ENCODE peak calls at places on chromosomes 11 and 22, in ten cellular contexts. U, P, Y, S, K, M, L, C, A and Z are unnamed samples.

GRCh38 chr11:125348704-125349635 is 147.1 kb downstream of the FEZ1 start:
- DNase-seq in U (no peak), P (peak; percentile 63), Y (peak; percentile 89), S (peak; percentile 95), K (peak; percentile 66), M (peak; percentile 37), L (no peak), C (peak; percentile 20), A (no peak), Z (no peak)

GRCh38 chr11:7353100-7353499 is 101.4 kb downstream of the SYT9 start:
- DNase-seq in U (no peak), P (no peak), Y (peak; percentile 8), S (peak; percentile 79), K (no peak), M (no peak), L (peak; percentile 26), C (no peak), A (no peak), Z (peak; percentile 49)

GRCh38 chr22:26476705-26477340 is 6.8 kb downstream of the HPS4 start:
- DNase-seq in U (no peak), P (no peak), Y (no peak), S (no peak), K (no peak), M (no peak), L (peak; percentile 41), C (no peak), A (no peak), Z (peak; percentile 66)

GRCh38 chr22:33717694-33718396 is 202.4 kb downstream of the LARGE1 start:
- DNase-seq in U (no peak), P (no peak), Y (no peak), S (no peak), K (peak; percentile 52), M (no peak), L (no peak), C (no peak), A (no peak), Z (no peak)

GRCh38 chr22:31436132-31436531 is 36.7 kb downstream of the DRG1 start:
- DNase-seq in U (no peak), P (no peak), Y (no peak), S (no peak), K (no peak), M (no peak), L (no peak), C (no peak), A (no peak), Z (no peak)

GRCh38 chr22:37742374-37743092 is 45.7 kb downstream of the TRIOBP start:
- DNase-seq in U (no peak), P (no peak), Y (no peak), S (no peak), K (peak; percentile 53), M (no peak), L (peak; percentile 87), C (no peak), A (no peak), Z (peak; percentile 11)

GRCh38 chr11:114566273-114566672 is 6.6 kb upstream of the NXPE1 start:
- DNase-seq in U (no peak), P (no peak), Y (no peak), S (no peak), K (no peak), M (no peak), L (no peak), C (no peak), A (no peak), Z (no peak)

GRCh38 chr22:29313126-29314071 is 2.1 kb downstream of the RASL10A start:
- DNase-seq in U (no peak), P (no peak), Y (no peak), S (peak; percentile 93), K (no peak), M (no peak), L (peak; percentile 13), C (no peak), A (no peak), Z (no peak)

GRCh38 chr11:89736566-89736965 is 26.5 kb downstream of the TRIM77 start:
- DNase-seq in U (no peak), P (no peak), Y (no peak), S (no peak), K (no peak), M (no peak), L (peak; percentile 23), C (no peak), A (no peak), Z (no peak)

GRCh38 chr11:101458161-101458560 is 125.6 kb downstream of the TRPC6 start:
- DNase-seq in U (no peak), P (no peak), Y (no peak), S (no peak), K (no peak), M (no peak), L (peak; percentile 89), C (no peak), A (no peak), Z (no peak)

GRCh38 chr11:120212259-120212888 is 1.5 kb downstream of the OAF start:
- DNase-seq in U (no peak), P (no peak), Y (no peak), S (no peak), K (no peak), M (no peak), L (no peak), C (no peak), A (no peak), Z (no peak)

GRCh38 chr11:111450480-111451320 is 61.5 kb downstream of the BTG4 start:
- DNase-seq in U (no peak), P (no peak), Y (no peak), S (no peak), K (no peak), M (no peak), L (no peak), C (no peak), A (no peak), Z (no peak)

GRCh38 chr22:46029574-46030200 is 52.7 kb upstream of the WNT7B start:
- DNase-seq in U (no peak), P (no peak), Y (no peak), S (peak; percentile 23), K (peak; percentile 24), M (no peak), L (no peak), C (no peak), A (no peak), Z (no peak)

GRCh38 chr22:39327995-39328754 is 8.8 kb upstream of the RPL3 start:
- DNase-seq in U (no peak), P (no peak), Y (no peak), S (no peak), K (no peak), M (no peak), L (no peak), C (no peak), A (no peak), Z (no peak)

GRCh38 chr11:92136792-92137191 is 87.8 kb upstream of the FAT3 start:
- DNase-seq in U (no peak), P (no peak), Y (no peak), S (peak; percentile 77), K (no peak), M (no peak), L (no peak), C (no peak), A (no peak), Z (no peak)

GRCh38 chr11:72625746-72626636 is 48.2 kb downstream of the PDE2A start:
- DNase-seq in U (peak; percentile 27), P (peak; percentile 64), Y (no peak), S (no peak), K (peak; percentile 83), M (no peak), L (no peak), C (no peak), A (peak; percentile 59), Z (no peak)

GRCh38 chr22:44622147-44622427 is 79.9 kb upstream of the PRR5 start:
- DNase-seq in U (peak; percentile 21), P (no peak), Y (no peak), S (peak; percentile 69), K (no peak), M (no peak), L (no peak), C (no peak), A (no peak), Z (no peak)

GRCh38 chr11:119525855-119526196 is 102.9 kb upstream of the THY1 start:
- DNase-seq in U (no peak), P (no peak), Y (no peak), S (no peak), K (no peak), M (no peak), L (no peak), C (no peak), A (no peak), Z (no peak)

GRCh38 chr11:103887001-103887680 is 149.3 kb upstream of the DDI1 start:
- DNase-seq in U (no peak), P (no peak), Y (no peak), S (no peak), K (no peak), M (no peak), L (no peak), C (no peak), A (no peak), Z (no peak)

GRCh38 chr11:115087791-115088190 is 409.5 kb downstream of the NXPE2 start:
- DNase-seq in U (no peak), P (no peak), Y (no peak), S (peak; percentile 75), K (no peak), M (no peak), L (no peak), C (no peak), A (no peak), Z (no peak)

GRCh38 chr11:75450826-75451783 is 18.1 kb upstream of the KLHL35 start:
- DNase-seq in U (no peak), P (no peak), Y (peak; percentile 65), S (peak; percentile 92), K (no peak), M (peak; percentile 20), L (no peak), C (no peak), A (no peak), Z (no peak)

GRCh38 chr11:114563077-114563476 is 3.4 kb upstream of the NXPE1 start:
- DNase-seq in U (no peak), P (no peak), Y (no peak), S (no peak), K (no peak), M (no peak), L (peak; percentile 48), C (no peak), A (no peak), Z (no peak)

GRCh38 chr22:46229701-46230100 is 20.4 kb downstream of the CDPF1 start:
- DNase-seq in U (no peak), P (no peak), Y (no peak), S (no peak), K (no peak), M (no peak), L (no peak), C (no peak), A (no peak), Z (no peak)

GRCh38 chr11:47179655-47179991 is 2.9 kb upstream of the ARFGAP2 start:
- DNase-seq in U (peak; percentile 18), P (no peak), Y (peak; percentile 58), S (peak; percentile 86), K (no peak), M (no peak), L (no peak), C (peak; percentile 37), A (no peak), Z (peak; percentile 33)

GRCh38 chr11:12177739-12178338 is 67.4 kb downstream of the MICAL2 start:
- DNase-seq in U (no peak), P (peak; percentile 20), Y (no peak), S (no peak), K (no peak), M (no peak), L (no peak), C (no peak), A (no peak), Z (no peak)

GRCh38 chr11:113308601-113309000 is 5.8 kb upstream of the TTC12 start:
- DNase-seq in U (no peak), P (no peak), Y (no peak), S (no peak), K (no peak), M (no peak), L (peak; percentile 60), C (no peak), A (no peak), Z (no peak)